ENCODE peak calls at places on chromosomes 2 and 18, in six cellular contexts. Y is SJSA1; X is H9; T is CD4-positive, alpha-beta memory T cell; G is stomach; Q is Peyer's patch. R is an unnamed sample. For H3K4me1, the result is how much of the 10 kb centered on the place peaks cover.

GRCh38 chr2:134240061-134240460 is 13.8 kb upstream of the MGAT5 start:
- DNase-seq in Q (no peak), X (no peak), G (no peak), T (no peak), Y (no peak), R (no peak)

GRCh38 chr2:96065381-96065930 is 30.7 kb upstream of the GPAT2 start:
- DNase-seq in Y (no peak), X (no peak), Q (no peak), G (no peak), T (peak), R (peak)

GRCh38 chr2:73112913-73113633 is at the start of gene RAB11FIP5:
- DNase-seq in T (peak), G (peak), Q (peak), X (peak), Y (peak), R (peak)

GRCh38 chr2:97714084-97714949 is 941 bp downstream of the ZAP70 start:
- DNase-seq in Y (no peak), G (no peak), Q (no peak), X (no peak), T (no peak), R (peak)

GRCh38 chr2:64601027-64601767 is 52.5 kb downstream of the SERTAD2 start:
- DNase-seq in X (no peak), Y (no peak), G (no peak), Q (peak), T (no peak), R (no peak)

GRCh38 chr2:218387369-218388194 is 5.5 kb downstream of the SLC11A1 start:
- DNase-seq in T (peak), Y (no peak), G (peak), X (peak), Q (peak), R (peak)

GRCh38 chr2:227479865-227480475 is 8.0 kb downstream of the AGFG1 start:
- DNase-seq in X (no peak), T (no peak), Q (no peak), Y (no peak), G (no peak), R (no peak)

GRCh38 chr2:96117701-96118588 is 1.6 kb upstream of the ADRA2B start:
- DNase-seq in Q (no peak), T (peak), G (no peak), X (no peak), Y (no peak), R (peak)

GRCh38 chr2:15591373-15591691 is 336 bp upstream of the DDX1 start:
- DNase-seq in G (no peak), X (no peak), T (no peak), Y (no peak), Q (no peak), R (no peak)

GRCh38 chr18:9516437-9517064 is 41.2 kb downstream of the RALBP1 start:
- DNase-seq in Y (no peak), X (no peak), T (no peak), Q (no peak), G (no peak), R (no peak)

GRCh38 chr2:194765723-194766122 is 891.3 kb upstream of the SLC39A10 start:
- DNase-seq in G (no peak), Y (no peak), Q (no peak), X (no peak), T (no peak), R (no peak)

GRCh38 chr18:52422985-52423601 is 83.1 kb downstream of the DCC start:
- DNase-seq in Q (no peak), T (no peak), G (no peak), Y (no peak), X (no peak), R (no peak)

GRCh38 chr2:226869371-226869770 is 33.5 kb downstream of the RHBDD1 start:
- DNase-seq in Q (no peak), Y (no peak), X (no peak), G (no peak), T (no peak), R (no peak)

GRCh38 chr2:76296400-76296799 is 585.7 kb upstream of the GCFC2 start:
- DNase-seq in G (no peak), T (no peak), X (no peak), Q (no peak), Y (no peak), R (no peak)

GRCh38 chr2:111643761-111644160 is 240.2 kb downstream of the ANAPC1 start:
- DNase-seq in Y (no peak), X (no peak), T (no peak), Q (no peak), G (no peak), R (no peak)

GRCh38 chr18:23879966-23880565 is 134.5 kb upstream of the TTC39C start:
- DNase-seq in Q (no peak), T (no peak), G (no peak), X (no peak), Y (no peak), R (no peak)

GRCh38 chr2:28209312-28209711 is 183.3 kb upstream of the FOSL2 start:
- DNase-seq in Y (no peak), G (no peak), T (no peak), X (no peak), Q (peak), R (no peak)

GRCh38 chr2:43481927-43482542 is 113.8 kb downstream of the THADA start:
- DNase-seq in Y (no peak), X (no peak), T (no peak), G (no peak), Q (no peak), R (no peak)

GRCh38 chr18:48962857-48963554 is 12.2 kb upstream of the SMAD7 start:
- DNase-seq in Q (no peak), Y (no peak), X (no peak), G (no peak), T (no peak), R (no peak)

GRCh38 chr2:200462136-200462710 is 47.6 kb downstream of the KCTD18 start:
- DNase-seq in G (no peak), Y (no peak), T (no peak), Q (no peak), X (no peak), R (no peak)

GRCh38 chr2:212892193-212892592 is 259.2 kb downstream of the IKZF2 start:
- DNase-seq in T (no peak), Y (no peak), G (no peak), Q (no peak), X (no peak), R (no peak)

GRCh38 chr2:114940785-114941458 is 498.5 kb downstream of the DPP10 start:
- DNase-seq in Y (no peak), G (no peak), Q (no peak), X (no peak), T (no peak), R (no peak)

GRCh38 chr2:120360307-120360855 is 14.4 kb downstream of the INHBB start:
- DNase-seq in Y (no peak), T (no peak), G (no peak), X (no peak), Q (no peak), R (no peak)

GRCh38 chr18:79911871-79912270 is 39.6 kb downstream of the SLC66A2 start:
- DNase-seq in X (no peak), Y (no peak), Q (no peak), G (no peak), T (no peak), R (no peak)

GRCh38 chr2:85789271-85789670 is 35.5 kb downstream of the ATOH8 start:
- DNase-seq in Y (no peak), Q (no peak), X (no peak), G (no peak), T (no peak), R (no peak)

GRCh38 chr2:207330912-207331311 is 165.2 kb upstream of the KLF7 start:
- DNase-seq in T (no peak), G (peak), Q (no peak), Y (peak), X (no peak), R (no peak)

GRCh38 chr18:25727281-25727680 is 363.1 kb downstream of the SS18 start:
- DNase-seq in Q (no peak), Y (peak), T (no peak), X (no peak), G (no peak), R (no peak)

GRCh38 chr2:213237251-213237650 is 47.0 kb upstream of the SPAG16 start:
- DNase-seq in Y (no peak), G (no peak), T (no peak), Q (no peak), X (no peak), R (no peak)

GRCh38 chr18:36326771-36327170 is 29.3 kb downstream of the FHOD3 start:
- DNase-seq in X (no peak), G (no peak), Y (no peak), T (no peak), Q (no peak), R (no peak)

GRCh38 chr2:169714699-169715098 is 18.9 kb upstream of the KLHL23 start:
- DNase-seq in Y (no peak), T (no peak), Q (no peak), G (no peak), X (no peak), R (no peak)

GRCh38 chr2:207083361-207084080 is 82.2 kb downstream of the KLF7 start:
- DNase-seq in G (no peak), Y (no peak), Q (no peak), T (no peak), X (no peak), R (no peak)

GRCh38 chr2:231936491-231936890 is 10.3 kb upstream of the NPPC start:
- DNase-seq in G (no peak), T (no peak), X (no peak), Q (no peak), Y (no peak), R (no peak)

GRCh38 chr2:190786404-190787166 is 94.0 kb upstream of the GLS start:
- DNase-seq in T (no peak), G (no peak), Q (no peak), Y (no peak), X (no peak), R (peak)

GRCh38 chr2:212005077-212005671 is 533.4 kb downstream of the ERBB4 start:
- DNase-seq in G (peak), Q (no peak), X (peak), T (no peak), Y (no peak), R (peak)

GRCh38 chr2:156593011-156593921 is 157.1 kb downstream of the GPD2 start:
- DNase-seq in Q (no peak), X (peak), G (no peak), Y (no peak), T (no peak), R (no peak)

GRCh38 chr2:46232860-46233259 is 64.3 kb upstream of the EPAS1 start:
- DNase-seq in G (no peak), T (no peak), Q (no peak), Y (no peak), X (no peak), R (no peak)

GRCh38 chr2:144523606-144524131 is 3.8 kb upstream of the ZEB2 start:
- DNase-seq in T (no peak), Q (no peak), X (peak), Y (no peak), G (no peak), R (no peak)

GRCh38 chr18:46814394-46814793 is 57.5 kb upstream of the ST8SIA5 start:
- DNase-seq in Q (no peak), T (no peak), Y (no peak), G (no peak), X (no peak), R (no peak)

GRCh38 chr2:10339647-10340592 is 37.2 kb downstream of the HPCAL1 start:
- DNase-seq in G (no peak), T (no peak), Q (no peak), X (no peak), Y (no peak), R (no peak)

GRCh38 chr2:10338242-10339188 is 35.8 kb downstream of the HPCAL1 start:
- DNase-seq in Q (no peak), T (no peak), X (no peak), Y (no peak), G (no peak), R (no peak)

GRCh38 chr2:10342245-10342951 is 39.7 kb downstream of the HPCAL1 start:
- DNase-seq in Y (no peak), X (no peak), G (no peak), T (no peak), Q (no peak), R (peak)

GRCh38 chr2:10341193-10341592 is 38.5 kb downstream of the HPCAL1 start:
- DNase-seq in T (no peak), X (no peak), Y (no peak), G (no peak), Q (peak), R (no peak)

DNA sequence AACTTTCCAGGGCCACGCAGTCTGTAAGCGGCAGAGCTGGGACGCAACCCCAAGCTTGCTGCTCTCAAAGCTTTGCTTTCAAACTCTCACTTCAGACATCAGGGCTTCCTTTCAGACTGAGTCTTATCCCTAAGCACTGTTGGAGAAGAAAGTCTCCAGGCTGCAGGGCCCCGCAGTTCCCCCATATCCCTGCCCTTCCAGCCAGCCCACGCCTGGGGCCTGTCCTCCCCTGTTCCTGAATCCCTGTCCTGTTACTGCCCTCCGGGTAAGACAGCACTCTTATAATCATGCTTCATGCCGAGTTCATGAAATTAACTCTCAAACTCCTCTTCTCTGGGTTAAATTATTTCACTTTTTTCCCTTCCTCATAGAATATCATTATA is 37.9 kb downstream of the HPCAL1 start:
- DNase-seq in Q (no peak), G (no peak), X (no peak), Y (no peak), T (no peak), R (no peak)
- H3K4me1 ChIP-seq in Q (under half), G (under half), X (under half), Y (under half), T (half or more), R (under half)

GRCh38 chr2:109176489-109176888 is 47.5 kb downstream of the SH3RF3 start:
- DNase-seq in Q (no peak), Y (no peak), T (no peak), X (no peak), G (no peak), R (no peak)

GRCh38 chr2:109174626-109175349 is 45.8 kb downstream of the SH3RF3 start:
- DNase-seq in G (no peak), X (no peak), Y (no peak), T (no peak), Q (no peak), R (no peak)

GRCh38 chr2:109174214-109174613 is 45.2 kb downstream of the SH3RF3 start:
- DNase-seq in Q (no peak), T (no peak), X (no peak), G (no peak), Y (no peak), R (no peak)

GRCh38 chr2:109176928-109177327 is 47.9 kb downstream of the SH3RF3 start:
- DNase-seq in Y (no peak), X (no peak), G (no peak), T (no peak), Q (no peak), R (no peak)

GRCh38 chr2:109175350-109175678 is 46.3 kb downstream of the SH3RF3 start:
- DNase-seq in Y (no peak), G (no peak), T (no peak), X (no peak), Q (no peak), R (no peak)
- H3K4me1 ChIP-seq in Y (under half), G (under half), T (under half), X (under half), Q (under half), R (half or more)

DNA sequence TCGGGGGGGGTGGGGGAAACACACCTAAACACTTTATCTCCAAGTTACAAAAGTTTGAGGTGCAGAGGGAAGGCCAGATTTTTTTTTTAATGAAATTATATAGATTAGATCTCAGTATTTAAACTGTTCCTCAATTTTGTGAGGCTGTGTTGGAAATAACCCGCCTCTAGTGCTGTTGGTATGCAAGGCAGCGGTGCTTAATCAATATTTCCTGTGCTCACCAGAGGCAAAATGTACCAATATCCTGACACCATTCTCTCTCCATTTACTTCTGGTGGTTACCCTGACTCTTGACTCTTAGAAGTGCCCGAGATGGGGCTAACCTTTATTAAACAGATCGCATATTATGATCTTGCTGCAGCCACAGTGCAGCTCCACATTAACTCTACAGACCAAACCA is 54.8 kb upstream of the EML6 start:
- DNase-seq in G (no peak), X (no peak), Q (no peak), T (no peak), Y (no peak), R (no peak)
- H3K4me1 ChIP-seq in G (under half), X (under half), Q (under half), T (under half), Y (under half), R (half or more)

DNA sequence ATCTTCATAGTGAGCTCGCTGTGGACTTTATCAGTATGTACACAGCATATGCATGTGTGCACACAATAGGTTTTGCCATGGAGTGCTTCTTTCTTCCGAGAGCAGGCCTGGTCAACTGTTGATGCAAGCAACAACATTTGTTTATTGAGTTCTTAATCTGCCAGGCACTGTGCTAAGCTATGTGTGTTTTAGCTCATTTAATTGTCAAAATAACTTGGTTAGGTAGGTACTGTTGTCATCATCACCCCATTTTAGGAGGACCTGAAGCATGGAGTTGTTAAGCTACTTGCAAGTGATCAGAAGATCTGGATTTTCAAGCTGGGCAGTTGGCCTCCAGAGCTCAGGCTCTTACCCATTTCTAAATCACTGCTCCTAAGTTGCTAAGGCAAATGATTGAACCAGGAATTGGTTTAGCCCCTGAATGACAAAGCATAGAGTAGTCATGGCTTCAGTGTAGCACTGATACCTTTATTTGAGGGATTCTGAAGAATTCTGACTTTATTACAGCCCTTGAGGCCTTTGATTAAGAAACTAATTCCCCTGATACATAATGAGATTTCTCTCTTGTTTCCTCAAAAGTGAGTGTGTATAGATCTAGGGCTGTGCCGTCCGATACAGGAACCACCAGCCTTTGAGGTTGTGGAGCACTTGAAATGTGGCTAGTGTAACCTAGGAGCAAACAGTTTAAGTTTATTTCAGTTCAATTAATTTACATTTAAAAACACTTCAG is 132.9 kb downstream of the FMNL2 start:
- DNase-seq in X (no peak), T (no peak), Q (no peak), G (no peak), Y (no peak), R (no peak)
- H3K4me1 ChIP-seq in X (under half), T (under half), Q (under half), G (under half), Y (under half), R (half or more)

GRCh38 chr2:12318427-12319057 is 398.2 kb upstream of the TRIB2 start:
- DNase-seq in X (no peak), G (no peak), T (no peak), Q (no peak), Y (peak), R (no peak)
- H3K4me1 ChIP-seq in X (under half), G (under half), T (under half), Q (under half), Y (half or more), R (under half)

DNA sequence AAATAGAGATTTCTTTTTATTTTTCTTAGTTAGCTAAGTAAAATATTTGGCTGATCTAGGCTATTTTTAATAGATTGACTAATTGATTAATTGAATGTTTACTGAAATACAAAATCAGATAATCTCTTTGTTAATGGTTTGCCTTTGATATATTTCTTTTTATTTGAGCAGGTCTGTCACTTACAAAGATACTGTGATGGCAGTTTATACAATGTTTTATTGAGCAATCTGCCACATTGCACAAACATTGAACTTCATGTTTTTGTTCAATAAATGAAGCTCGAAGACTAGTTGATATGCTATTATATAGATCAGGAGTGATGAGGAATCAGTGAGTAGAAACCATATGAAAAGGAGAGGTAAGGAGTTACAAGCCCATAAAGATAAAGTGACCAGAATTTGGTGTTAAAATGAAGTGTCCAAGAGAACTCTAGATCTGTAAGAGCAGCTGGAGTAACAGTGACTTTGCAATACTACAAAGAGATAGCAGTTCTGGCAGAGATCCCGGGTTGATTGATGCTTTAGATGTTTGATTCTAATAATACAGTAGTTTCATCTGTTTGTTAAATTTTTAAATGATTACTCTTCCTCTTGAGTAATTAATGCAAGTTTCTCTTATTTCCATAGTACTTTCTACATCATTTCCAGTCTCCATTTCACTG is 574.2 kb downstream of the CCDC85A start:
- DNase-seq in X (no peak), Y (no peak), G (no peak), T (no peak), Q (no peak), R (no peak)
- H3K4me1 ChIP-seq in X (under half), Y (under half), G (under half), T (under half), Q (under half), R (under half)

GRCh38 chr2:173989886-173990744 is 24.9 kb upstream of the SP3 start:
- DNase-seq in X (no peak), Y (peak), Q (no peak), T (no peak), G (no peak), R (no peak)
- H3K4me1 ChIP-seq in X (under half), Y (under half), Q (under half), T (under half), G (half or more), R (under half)

R was measured in upper lobe of right lung.